ENCODE peak calls at places on chromosome 19, in four cellular contexts. B is cardiac muscle cell, D is spleen, A is mesenchymal stem cell. G is an unnamed sample.

GRCh38 chr19:20999731-21000352 is 20.6 kb upstream of the ZNF430 start:
- DNase-seq in B (peak; percentile 94), D (peak; percentile 88), A (peak; percentile 84), G (peak; percentile 93)

GRCh38 chr19:5915782-5916165 is 1.7 kb downstream of the CAPS start:
- DNase-seq in B (no peak), D (no peak), A (no peak), G (no peak)

GRCh38 chr19:18433735-18434398 is 4.1 kb downstream of the ISYNA1 start:
- DNase-seq in B (peak; percentile 33), D (peak; percentile 85), A (no peak), G (peak; percentile 85)

GRCh38 chr19:17779281-17779930 is 15.5 kb upstream of the B3GNT3 start:
- DNase-seq in B (peak; percentile 74), D (peak; percentile 87), A (peak; percentile 63), G (no peak)

GRCh38 chr19:29302002-29302928 is 89.3 kb upstream of the UQCRFS1 start:
- DNase-seq in B (no peak), D (no peak), A (no peak), G (no peak)

GRCh38 chr19:2455481-2456300 is 1.1 kb downstream of the LMNB2 start:
- DNase-seq in B (peak; percentile 7), D (peak; percentile 89), A (peak; percentile 46), G (peak; percentile 88)

GRCh38 chr19:51020988-51021651 is 1.6 kb upstream of the KLK10 start:
- DNase-seq in B (peak; percentile 74), D (no peak), A (peak; percentile 47), G (no peak)

GRCh38 chr19:35295453-35295791 is 3.5 kb downstream of the MAG start:
- DNase-seq in B (no peak), D (no peak), A (no peak), G (no peak)

GRCh38 chr19:6198896-6199239 is 63.4 kb downstream of the ACSBG2 start:
- DNase-seq in B (no peak), D (no peak), A (no peak), G (no peak)

GRCh38 chr19:5903502-5904301 is at the start of gene NDUFA11:
- DNase-seq in B (peak; percentile 98), D (peak; percentile 99), A (no peak), G (peak; percentile 100)

GRCh38 chr19:35555301-35556005 is 8.0 kb downstream of the ATP4A start:
- DNase-seq in B (peak; percentile 44), D (peak; percentile 56), A (peak; percentile 24), G (peak; percentile 44)

GRCh38 chr19:39951686-39952085 is 17.3 kb upstream of the FCGBP start:
- DNase-seq in B (peak; percentile 68), D (no peak), A (peak; percentile 23), G (no peak)

GRCh38 chr19:19777692-19778091 is 43.9 kb downstream of the ZNF506 start:
- DNase-seq in B (no peak), D (no peak), A (no peak), G (no peak)

GRCh38 chr19:13303381-13304129 is 153.3 kb downstream of the IER2 start:
- DNase-seq in B (no peak), D (no peak), A (no peak), G (no peak)

GRCh38 chr19:46386151-46386550 is 27.2 kb downstream of the CCDC8 start:
- DNase-seq in B (no peak), D (peak; percentile 40), A (no peak), G (peak; percentile 44)

GRCh38 chr19:3694361-3695123 is 5.7 kb downstream of the PIP5K1C start:
- DNase-seq in B (no peak), D (no peak), A (no peak), G (no peak)

GRCh38 chr19:11942843-11943108 is 17.9 kb downstream of the ZNF700 start:
- DNase-seq in B (no peak), D (no peak), A (no peak), G (no peak)

GRCh38 chr19:9941236-9941635 is 4.9 kb upstream of the OLFM2 start:
- DNase-seq in B (no peak), D (no peak), A (no peak), G (no peak)

GRCh38 chr19:13024126-13024957 is 29.1 kb downstream of the NFIX start:
- DNase-seq in B (peak; percentile 41), D (no peak), A (peak; percentile 25), G (no peak)

GRCh38 chr19:10797078-10797477 is 38.9 kb downstream of the TMED1 start:
- DNase-seq in B (no peak), D (no peak), A (no peak), G (no peak)

GRCh38 chr19:47296036-47296435 is 13.6 kb upstream of the C5AR1 start:
- DNase-seq in B (peak; percentile 86), D (peak; percentile 82), A (peak; percentile 81), G (no peak)

GRCh38 chr19:23718802-23719201 is 31.8 kb upstream of the ZNF675 start:
- DNase-seq in B (no peak), D (no peak), A (no peak), G (no peak)

GRCh38 chr19:2631213-2631821 is 71.2 kb downstream of the GNG7 start:
- DNase-seq in B (peak; percentile 42), D (peak; percentile 78), A (no peak), G (no peak)

GRCh38 chr19:46759817-46760333 is 13.6 kb upstream of the STRN4 start:
- DNase-seq in B (peak; percentile 94), D (no peak), A (no peak), G (no peak)

GRCh38 chr19:18804139-18804601 is 13.1 kb upstream of the COMP start:
- DNase-seq in B (no peak), D (no peak), A (no peak), G (no peak)

GRCh38 chr19:9622531-9622930 is 1.5 kb upstream of the ZNF561 start:
- DNase-seq in B (no peak), D (no peak), A (no peak), G (no peak)

GRCh38 chr19:55481148-55482127 is 3.5 kb upstream of the NAT14 start:
- DNase-seq in B (no peak), D (no peak), A (no peak), G (peak; percentile 53)

GRCh38 chr19:38662508-38663155 is 15.2 kb downstream of the ACTN4 start:
- DNase-seq in B (no peak), D (no peak), A (no peak), G (no peak)
- H3K4me1 ChIP-seq in B (peaks cover 96% of the 10 kb centered on the region), D (peaks cover 73% of the 10 kb centered on the region), A (peaks cover 57% of the 10 kb centered on the region), G (peaks cover 81% of the 10 kb centered on the region)

DNA sequence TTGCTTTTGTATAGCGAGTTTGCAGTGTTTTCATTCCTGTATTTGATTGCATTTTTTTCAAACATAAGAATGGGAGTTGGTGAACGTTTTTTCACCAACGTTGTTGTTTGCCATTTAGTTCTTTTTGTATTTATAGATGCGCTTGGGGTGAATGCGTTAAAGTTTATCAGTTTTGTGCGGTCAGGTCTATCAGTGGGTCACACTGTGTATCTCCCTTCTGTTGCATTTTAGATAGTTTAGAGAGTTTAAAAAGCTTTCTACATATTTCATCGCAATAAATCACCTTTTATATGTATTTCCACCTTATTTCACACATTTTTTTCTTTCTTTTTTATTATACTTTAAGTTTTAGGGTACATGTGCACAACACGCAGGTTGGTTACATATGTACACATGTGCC is 16.4 kb downstream of the OR7A5 start:
- DNase-seq in B (no peak), D (no peak), A (no peak), G (no peak)
- H3K27ac ChIP-seq in B (no peak overlapping the region), D (no peak overlapping the region), A (no peak overlapping the region), G (no peak overlapping the region)

GRCh38 chr19:42206871-42207755 is 10.4 kb downstream of the DEDD2 start:
- DNase-seq in B (no peak), D (no peak), A (peak; percentile 26), G (peak; percentile 39)

GRCh38 chr19:42202290-42202867 is 15.1 kb downstream of the DEDD2 start:
- DNase-seq in B (no peak), D (no peak), A (no peak), G (peak; percentile 20)

GRCh38 chr19:42201489-42202289 is 15.8 kb downstream of the DEDD2 start:
- DNase-seq in B (no peak), D (peak; percentile 91), A (no peak), G (peak; percentile 70)

GRCh38 chr19:42204684-42205083 is 12.8 kb downstream of the DEDD2 start:
- DNase-seq in B (no peak), D (no peak), A (no peak), G (peak; percentile 10)

GRCh38 chr19:42203700-42204099 is 13.8 kb downstream of the DEDD2 start:
- DNase-seq in B (no peak), D (no peak), A (no peak), G (peak; percentile 26)
- H3K4me1 ChIP-seq in B (no peaks in the 10 kb centered on the region), D (peaks cover 45% of the 10 kb centered on the region), A (peaks cover 31% of the 10 kb centered on the region), G (peaks cover 4% of the 10 kb centered on the region)

GRCh38 chr19:43779147-43779819 is 1.5 kb downstream of the KCNN4 start:
- DNase-seq in B (no peak), D (peak; percentile 86), A (no peak), G (peak; percentile 76)

GRCh38 chr19:43779820-43780219 is 953 bp downstream of the KCNN4 start:
- DNase-seq in B (no peak), D (no peak), A (no peak), G (no peak)

GRCh38 chr19:43781630-43782310 is 997 bp upstream of the KCNN4 start:
- DNase-seq in B (no peak), D (no peak), A (no peak), G (no peak)

GRCh38 chr19:43782311-43782660 is 1.5 kb upstream of the KCNN4 start:
- DNase-seq in B (no peak), D (no peak), A (no peak), G (no peak)

DNA sequence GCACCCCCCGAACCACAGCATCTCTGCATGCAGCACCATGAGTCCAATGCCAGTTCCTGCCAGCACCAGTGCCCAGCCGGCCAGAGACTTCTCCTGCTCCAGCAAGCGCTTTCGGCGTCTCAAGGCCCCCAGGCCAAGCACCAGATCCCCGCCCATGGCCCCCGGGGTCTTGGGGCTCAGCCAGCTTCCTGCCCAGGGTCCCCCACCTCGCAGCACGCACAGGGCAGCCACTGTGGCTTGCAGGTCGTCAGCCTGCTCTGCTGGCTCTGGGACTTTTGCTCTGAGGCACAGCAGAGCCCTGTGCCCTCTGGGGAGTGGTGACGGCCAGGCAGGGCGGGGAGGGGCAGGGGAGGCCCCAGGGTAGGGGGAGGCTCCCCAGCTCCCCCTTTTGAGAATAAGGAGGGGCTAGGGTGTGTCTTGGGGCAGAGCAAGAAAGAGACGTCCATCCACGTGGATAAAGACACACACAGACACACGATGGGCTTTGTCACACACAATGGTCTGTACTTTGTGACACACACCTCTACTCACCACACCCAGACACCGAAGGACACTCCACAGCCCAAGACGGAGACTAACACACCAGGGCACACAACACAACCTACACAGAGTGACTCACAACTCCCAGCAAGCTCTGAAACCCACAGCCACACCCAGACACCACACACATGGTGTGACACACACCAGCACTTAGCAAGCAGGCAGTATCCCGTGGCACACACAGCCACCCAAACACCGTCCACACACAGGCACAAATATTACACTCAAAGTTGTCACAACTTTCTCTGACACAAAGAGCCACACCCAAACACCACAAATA is at the start of gene KCNN4:
- DNase-seq in B (no peak), D (peak; percentile 92), A (peak; percentile 48), G (peak; percentile 74)
- H3K27ac ChIP-seq in B (no peak within 1 kb of the TSS), D (peak within 1 kb of the TSS; percentile 81), A (no peak within 1 kb of the TSS), G (no peak within 1 kb of the TSS)